ENCODE peak calls at places on chromosomes 3 and 15, in six cellular contexts. X is CD4-positive, alpha-beta T cell; U is glutamatergic neuron; B is fibroblast of mammary gland; L is HL-60; Q is neural crest cell. F is an unnamed sample.

GRCh38 chr15:84868037-84868880 is 16.2 kb upstream of the SLC28A1 start:
- DNase-seq in Q (no peak), X (no peak), L (no peak), B (no peak), U (no peak), F (no peak)

GRCh38 chr15:71093089-71094024 is 21.9 kb upstream of the THSD4 start:
- DNase-seq in U (no peak), B (peak; percentile 71), Q (no peak), L (no peak), X (no peak), F (no peak)

GRCh38 chr3:46811615-46812236 is 51.5 kb downstream of the MYL3 start:
- DNase-seq in L (no peak), X (no peak), B (no peak), U (peak; percentile 28), Q (no peak), F (no peak)

GRCh38 chr15:98878172-98878571 is 129.4 kb downstream of the PGPEP1L start:
- DNase-seq in L (no peak), U (no peak), X (no peak), Q (no peak), B (no peak), F (no peak)

GRCh38 chr3:29186131-29186599 is 94.7 kb upstream of the RBMS3 start:
- DNase-seq in X (no peak), Q (no peak), L (no peak), B (peak; percentile 98), U (no peak), F (no peak)

GRCh38 chr3:171810278-171811058 is at the start of gene PLD1:
- DNase-seq in U (peak; percentile 60), X (peak; percentile 38), L (peak; percentile 87), B (peak; percentile 72), Q (peak; percentile 34), F (peak; percentile 79)

GRCh38 chr3:61637088-61638051 is 76.0 kb downstream of the PTPRG start:
- DNase-seq in U (no peak), B (peak; percentile 39), L (no peak), Q (no peak), X (no peak), F (no peak)

GRCh38 chr15:88139936-88140335 is 116.6 kb downstream of the NTRK3 start:
- DNase-seq in B (no peak), U (no peak), L (no peak), X (no peak), Q (no peak), F (no peak)

GRCh38 chr3:159751754-159752153 is 236.9 kb upstream of the IL12A start:
- DNase-seq in L (no peak), B (peak; percentile 33), U (no peak), X (no peak), Q (no peak), F (no peak)

GRCh38 chr15:90087454-90088154 is 14.7 kb downstream of the IDH2 start:
- DNase-seq in X (no peak), Q (no peak), L (peak; percentile 45), B (peak; percentile 71), U (no peak), F (no peak)

GRCh38 chr3:69309810-69310209 is 76.1 kb downstream of the FRMD4B start:
- DNase-seq in U (no peak), Q (no peak), X (no peak), B (peak; percentile 64), L (no peak), F (no peak)
- TF ChIP-seq CTCF in U (no peak), Q (peak; percentile 61), X (no peak), B (peak; percentile 65), L (peak; percentile 0), F (peak; percentile 70)

GRCh38 chr15:29126821-29127461 is 142.7 kb downstream of the NSMCE3 start:
- DNase-seq in B (no peak), X (no peak), Q (no peak), L (no peak), U (peak; percentile 35), F (no peak)
- TF ChIP-seq CTCF in B (no peak), X (no peak), Q (peak; percentile 28), L (no peak), U (no peak), F (peak; percentile 25)

GRCh38 chr15:36359286-36359685 is 220.1 kb upstream of the CDIN1 start:
- DNase-seq in Q (no peak), U (no peak), B (no peak), X (no peak), L (no peak), F (no peak)

GRCh38 chr15:36356511-36356910 is 222.9 kb upstream of the CDIN1 start:
- DNase-seq in Q (no peak), X (no peak), L (no peak), U (no peak), B (no peak), F (no peak)

GRCh38 chr15:36361351-36361870 is 218.0 kb upstream of the CDIN1 start:
- DNase-seq in U (no peak), X (no peak), B (peak; percentile 63), Q (no peak), L (no peak), F (no peak)

GRCh38 chr15:36358094-36358961 is 221.1 kb upstream of the CDIN1 start:
- DNase-seq in U (no peak), Q (no peak), B (peak; percentile 95), L (no peak), X (no peak), F (no peak)

GRCh38 chr15:36356978-36357582 is 222.3 kb upstream of the CDIN1 start:
- DNase-seq in Q (no peak), L (no peak), B (peak; percentile 84), X (no peak), U (no peak), F (no peak)
- TF ChIP-seq CTCF in Q (no peak), L (no peak), B (no peak), X (no peak), U (no peak), F (no peak)

DNA sequence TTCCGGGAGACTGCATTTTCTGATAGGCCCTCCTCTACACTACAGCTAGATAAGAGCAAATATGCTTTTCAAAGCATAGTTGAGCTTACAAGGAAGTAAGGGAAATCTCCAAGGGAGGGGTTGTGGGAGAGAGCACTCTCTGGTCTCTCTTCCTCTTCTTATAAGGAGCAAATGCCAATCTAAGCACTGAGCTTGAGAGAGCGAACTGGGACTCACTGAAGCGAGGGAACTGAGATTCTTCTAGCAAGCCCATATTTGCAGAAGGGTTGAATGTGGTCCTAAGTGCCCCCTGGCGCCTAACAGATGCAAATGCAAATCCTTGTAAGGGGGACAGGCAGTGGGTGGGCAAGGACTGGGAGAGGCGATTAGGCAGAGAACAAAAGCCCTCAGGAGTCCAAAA is 164.8 kb downstream of the ERC2 start:
- DNase-seq in U (peak; percentile 62), Q (peak; percentile 49), X (no peak), B (peak; percentile 44), L (peak; percentile 16), F (no peak)
- TF ChIP-seq CTCF in U (peak; percentile 69), Q (peak; percentile 66), X (no peak), B (peak; percentile 55), L (peak; percentile 7), F (peak; percentile 74)